ENCODE peak calls at places on chromosomes 3 and 15, in six cellular contexts. U, P, N, S, M and T are unnamed samples. For H3K79me2, the result is how much of the 10 kb centered on the place peaks cover.

GRCh38 chr3:69009559-69010410 is 3.7 kb downstream of the EOGT start:
- DNase-seq in U (no peak), P (no peak), N (peak), S (no peak), M (no peak), T (no peak)

GRCh38 chr3:46670891-46671427 is 22.5 kb downstream of the ALS2CL start:
- DNase-seq in U (peak), P (no peak), N (no peak), S (no peak), M (no peak), T (no peak)

GRCh38 chr15:99983894-99984293 is 250.7 kb upstream of the LYSMD4 start:
- DNase-seq in U (no peak), P (no peak), N (no peak), S (no peak), M (no peak), T (no peak)

GRCh38 chr15:33007295-33007855 is 187.1 kb downstream of the FMN1 start:
- DNase-seq in U (no peak), P (no peak), N (peak), S (no peak), M (no peak), T (no peak)

GRCh38 chr3:193872265-193872753 is 263.6 kb upstream of the HES1 start:
- DNase-seq in U (peak), P (peak), N (peak), S (peak), M (peak), T (peak)

GRCh38 chr3:58161435-58162398 is 49.1 kb downstream of the DNASE1L3 start:
- DNase-seq in U (no peak), P (no peak), N (peak), S (no peak), M (no peak), T (peak)

GRCh38 chr15:80836991-80837390 is 57.8 kb downstream of the CEMIP start:
- DNase-seq in U (no peak), P (no peak), N (no peak), S (no peak), M (no peak), T (no peak)

GRCh38 chr3:62676686-62677271 is 198.4 kb downstream of the CADPS start:
- DNase-seq in U (peak), P (no peak), N (no peak), S (no peak), M (no peak), T (no peak)

GRCh38 chr3:123143669-123144411 is 57.9 kb upstream of the SEC22A start:
- DNase-seq in U (no peak), P (no peak), N (no peak), S (no peak), M (no peak), T (peak)

GRCh38 chr15:68337826-68338225 is 60.3 kb downstream of the FEM1B start:
- DNase-seq in U (no peak), P (no peak), N (no peak), S (no peak), M (no peak), T (no peak)

GRCh38 chr3:57803647-57804081 is 47.6 kb downstream of the SLMAP start:
- DNase-seq in U (no peak), P (peak), N (peak), S (no peak), M (no peak), T (peak)

GRCh38 chr3:43073116-43073835 is 32.6 kb downstream of the POMGNT2 start:
- DNase-seq in U (no peak), P (no peak), N (no peak), S (no peak), M (no peak), T (no peak)

GRCh38 chr3:42270561-42270960 is 4.6 kb upstream of the CCK start:
- DNase-seq in U (no peak), P (no peak), N (no peak), S (no peak), M (no peak), T (no peak)

GRCh38 chr3:149216195-149216869 is 5.3 kb downstream of the CP start:
- DNase-seq in U (peak), P (no peak), N (peak), S (no peak), M (no peak), T (no peak)

GRCh38 chr3:49680493-49681231 is 6.5 kb downstream of the APEH start:
- DNase-seq in U (no peak), P (no peak), N (no peak), S (no peak), M (no peak), T (no peak)

GRCh38 chr3:61574854-61575253 is 13.5 kb downstream of the PTPRG start:
- DNase-seq in U (no peak), P (no peak), N (peak), S (no peak), M (no peak), T (peak)

GRCh38 chr3:109275702-109276293 is 40.5 kb downstream of the DPPA2 start:
- DNase-seq in U (peak), P (no peak), N (peak), S (peak), M (no peak), T (no peak)

GRCh38 chr3:58102976-58103447 is 94.8 kb downstream of the FLNB start:
- DNase-seq in U (no peak), P (no peak), N (no peak), S (no peak), M (no peak), T (no peak)

GRCh38 chr15:70265986-70266385 is 168.3 kb upstream of the TLE3 start:
- DNase-seq in U (no peak), P (no peak), N (no peak), S (no peak), M (no peak), T (no peak)

GRCh38 chr15:70265466-70265978 is 167.8 kb upstream of the TLE3 start:
- DNase-seq in U (no peak), P (no peak), N (no peak), S (no peak), M (peak), T (no peak)

GRCh38 chr15:70266412-70267089 is 168.8 kb upstream of the TLE3 start:
- DNase-seq in U (no peak), P (no peak), N (peak), S (no peak), M (no peak), T (peak)

GRCh38 chr15:70264014-70264492 is 166.3 kb upstream of the TLE3 start:
- DNase-seq in U (peak), P (no peak), N (no peak), S (no peak), M (no peak), T (peak)

DNA sequence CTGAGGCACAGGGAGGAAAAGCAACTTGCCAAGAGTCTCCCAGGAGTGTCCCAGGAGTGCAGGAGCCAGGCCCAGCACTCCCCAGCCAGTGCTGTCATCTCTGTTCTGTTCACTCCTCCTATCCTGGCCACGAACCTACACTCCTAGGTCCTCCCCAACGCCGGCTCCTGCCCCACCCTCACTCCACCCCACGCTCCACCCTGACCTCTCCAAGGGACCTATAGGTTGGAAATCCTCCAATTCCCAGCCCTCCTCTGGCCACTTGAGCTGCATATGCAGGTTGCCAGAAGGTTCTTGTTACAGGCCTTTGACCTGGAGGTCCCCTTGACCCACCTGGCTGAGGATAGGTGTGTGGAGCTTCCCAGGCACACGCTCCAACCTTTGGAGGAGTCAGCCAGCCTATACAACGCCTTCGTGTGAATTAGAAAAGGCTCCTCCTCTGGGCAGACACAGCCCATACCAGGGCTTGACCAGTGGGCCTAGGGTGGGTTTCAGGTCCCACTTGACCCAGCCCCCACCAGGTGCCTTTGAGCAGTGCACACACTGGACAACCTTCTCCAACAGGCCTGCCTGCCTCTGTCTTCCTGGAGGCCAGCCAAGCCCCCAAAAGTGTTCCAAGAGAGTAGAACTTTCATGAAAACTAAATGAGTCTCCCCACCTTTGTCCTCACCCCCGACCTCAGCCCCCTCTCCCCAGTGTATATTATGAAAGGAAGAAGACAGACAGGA is 167.2 kb upstream of the TLE3 start:
- DNase-seq in U (no peak), P (no peak), N (no peak), S (no peak), M (no peak), T (no peak)
- H3K27ac ChIP-seq in U (peak), P (no peak), N (no peak), S (no peak), M (no peak), T (no peak)

DNA sequence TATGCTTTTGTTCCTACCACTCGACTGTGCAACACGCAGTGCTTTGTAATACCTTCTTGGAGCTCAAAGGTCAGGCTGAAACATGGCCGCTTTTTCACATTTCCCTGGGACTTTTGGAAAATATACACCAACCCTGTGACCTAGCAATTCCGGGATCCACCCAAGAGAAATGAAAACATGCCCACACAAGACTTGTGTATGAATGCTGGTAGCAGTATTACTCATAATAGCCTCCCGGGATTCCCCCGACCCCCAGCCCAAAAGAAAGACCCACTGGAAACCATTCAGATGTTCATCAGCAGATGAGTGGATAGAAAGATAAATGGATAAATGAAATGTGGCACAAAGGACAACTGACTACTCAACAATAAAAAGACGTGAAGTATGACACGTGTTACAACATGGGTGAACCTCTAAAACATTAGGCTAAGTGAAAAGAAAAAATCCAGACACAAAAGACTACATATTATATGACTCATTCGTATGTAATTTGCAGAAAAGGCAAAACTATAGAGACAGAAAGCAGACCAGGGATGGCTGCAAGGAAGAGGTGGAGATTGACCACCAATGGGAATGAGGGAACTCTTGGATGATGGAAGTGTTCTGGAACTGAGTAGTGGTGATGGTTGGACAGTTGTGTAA is 104.1 kb downstream of the PGPEP1L start:
- DNase-seq in U (no peak), P (peak), N (peak), S (no peak), M (no peak), T (no peak)
- H3K79me2 ChIP-seq in U (under half), P (under half), N (under half), S (under half), M (under half), T (under half)

DNA sequence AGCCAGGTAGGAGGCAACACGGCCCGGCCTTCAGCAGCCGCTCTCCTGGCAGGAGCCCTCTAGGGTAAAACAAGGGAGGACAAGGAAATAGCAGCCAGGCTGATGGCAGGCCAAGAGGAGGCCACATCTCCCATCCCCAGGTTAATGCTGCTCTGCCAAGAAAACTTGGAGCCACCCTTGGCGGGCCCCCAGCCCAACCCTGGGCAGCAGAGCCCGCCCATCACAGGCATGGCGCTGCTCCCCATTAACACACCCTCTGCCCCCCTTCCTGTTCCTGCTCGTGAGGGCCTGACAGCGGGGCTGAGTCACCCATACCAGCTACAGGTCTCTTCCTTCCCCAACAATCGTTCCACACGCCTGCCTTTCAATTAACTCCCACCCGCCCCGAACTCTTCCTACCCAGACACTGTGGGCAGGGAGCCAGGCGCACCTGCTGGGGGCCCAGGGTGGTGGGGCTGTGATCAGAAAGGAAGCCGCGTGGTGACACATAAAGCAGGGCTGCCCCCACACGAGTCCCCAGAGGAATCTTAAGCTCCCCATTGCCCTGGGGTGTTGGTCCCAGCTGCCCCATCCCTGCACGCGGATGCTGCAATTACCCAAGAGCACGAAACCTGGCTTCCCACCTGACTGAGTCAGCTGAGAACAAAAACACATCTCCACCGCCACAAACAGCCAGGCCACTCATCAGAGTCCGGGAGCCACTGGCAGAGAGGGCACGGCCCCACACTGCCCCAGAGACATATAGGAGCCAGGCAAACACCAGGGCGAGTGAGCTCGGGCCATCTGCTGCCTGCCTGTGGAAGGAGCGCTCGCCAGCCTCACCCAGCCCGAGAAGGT is at the start of gene C15orf62:
- DNase-seq in U (peak), P (peak), N (peak), S (no peak), M (peak), T (peak)
- H3K27ac ChIP-seq in U (peak), P (peak), N (no peak), S (no peak), M (peak), T (peak)

GRCh38 chr15:70742928-70743327 is 20.4 kb downstream of the UACA start:
- DNase-seq in U (no peak), P (no peak), N (peak), S (no peak), M (no peak), T (no peak)

GRCh38 chr15:70741107-70741511 is 22.2 kb downstream of the UACA start:
- DNase-seq in U (no peak), P (no peak), N (peak), S (no peak), M (no peak), T (peak)

DNA sequence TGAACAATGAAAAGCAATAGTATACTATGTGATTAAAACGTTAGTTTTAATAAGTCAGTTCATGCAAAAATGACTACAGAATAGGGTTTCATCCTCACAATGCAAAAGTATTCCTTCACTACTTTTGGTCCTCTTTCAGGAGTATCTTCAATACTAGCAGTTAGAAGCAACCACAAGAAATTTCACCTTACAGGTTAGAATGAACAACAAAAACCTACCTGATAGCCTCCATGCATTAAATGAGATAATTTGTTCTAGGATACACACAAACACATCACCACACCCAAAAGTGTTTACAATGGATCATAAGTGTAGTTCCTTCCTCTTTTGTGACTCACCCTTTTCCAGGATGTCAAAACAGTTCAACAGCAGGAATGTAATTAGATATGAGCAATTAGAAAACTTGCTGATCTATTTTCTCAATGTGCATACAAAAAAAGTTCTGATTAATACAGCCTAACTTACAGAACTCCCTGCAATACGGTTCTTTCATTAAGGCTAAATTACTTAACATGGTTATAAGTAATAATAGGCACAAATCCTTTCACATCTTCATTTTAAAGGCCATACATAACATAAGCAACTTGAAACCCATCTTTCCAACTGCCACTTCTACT is 21.6 kb downstream of the UACA start:
- DNase-seq in U (no peak), P (no peak), N (peak), S (no peak), M (no peak), T (peak)
- H3K79me2 ChIP-seq in U (half or more), P (under half), N (half or more), S (under half), M (under half), T (under half)

DNA sequence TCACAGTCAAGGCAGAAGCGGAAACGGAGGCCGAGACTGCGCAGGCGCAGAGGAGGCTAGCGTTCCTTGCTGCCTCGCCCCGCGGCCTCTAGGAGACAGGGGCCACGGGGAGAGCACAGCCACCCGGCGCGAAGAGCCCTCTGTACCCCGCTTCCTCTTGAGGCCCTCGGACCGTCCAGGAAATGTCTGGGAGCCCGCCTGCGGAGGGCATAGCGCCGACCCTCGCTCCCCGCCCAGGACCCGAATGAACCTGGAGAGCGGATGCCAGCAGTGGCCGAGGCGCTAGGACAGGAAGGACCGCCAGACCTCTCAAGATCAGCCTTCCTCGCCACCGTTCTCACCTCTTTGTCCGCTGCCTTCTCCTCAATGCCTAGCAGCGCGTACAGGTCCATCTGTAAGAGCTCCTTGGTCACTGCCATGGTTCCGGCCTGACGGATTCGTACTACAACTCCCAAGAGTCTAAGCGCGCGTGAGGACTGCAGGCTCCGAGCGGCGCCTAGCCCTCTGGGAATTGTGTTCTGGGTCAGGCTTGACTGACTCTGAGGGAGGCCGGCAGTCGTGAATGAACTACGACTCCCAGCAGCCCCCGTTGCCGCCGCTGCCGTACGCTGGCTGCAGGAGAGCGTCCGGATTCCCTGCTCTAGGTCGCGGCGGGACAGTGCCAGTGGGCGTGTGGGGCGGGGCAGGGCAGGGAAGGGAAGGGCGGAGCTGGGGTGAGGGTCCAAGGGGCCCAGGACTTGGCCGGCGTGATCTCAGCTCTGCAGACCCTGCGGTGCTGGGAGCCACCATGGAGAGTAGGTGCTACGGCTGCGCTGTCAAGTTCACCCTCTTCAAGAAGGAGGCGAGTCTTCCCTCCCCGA is at the start of the genes DNAJC17 and ZFYVE19:
- DNase-seq in U (peak), P (peak), N (peak), S (peak), M (peak), T (peak)
- H3K27ac ChIP-seq in U (peak), P (peak), N (peak), S (peak), M (peak), T (peak)

DNA sequence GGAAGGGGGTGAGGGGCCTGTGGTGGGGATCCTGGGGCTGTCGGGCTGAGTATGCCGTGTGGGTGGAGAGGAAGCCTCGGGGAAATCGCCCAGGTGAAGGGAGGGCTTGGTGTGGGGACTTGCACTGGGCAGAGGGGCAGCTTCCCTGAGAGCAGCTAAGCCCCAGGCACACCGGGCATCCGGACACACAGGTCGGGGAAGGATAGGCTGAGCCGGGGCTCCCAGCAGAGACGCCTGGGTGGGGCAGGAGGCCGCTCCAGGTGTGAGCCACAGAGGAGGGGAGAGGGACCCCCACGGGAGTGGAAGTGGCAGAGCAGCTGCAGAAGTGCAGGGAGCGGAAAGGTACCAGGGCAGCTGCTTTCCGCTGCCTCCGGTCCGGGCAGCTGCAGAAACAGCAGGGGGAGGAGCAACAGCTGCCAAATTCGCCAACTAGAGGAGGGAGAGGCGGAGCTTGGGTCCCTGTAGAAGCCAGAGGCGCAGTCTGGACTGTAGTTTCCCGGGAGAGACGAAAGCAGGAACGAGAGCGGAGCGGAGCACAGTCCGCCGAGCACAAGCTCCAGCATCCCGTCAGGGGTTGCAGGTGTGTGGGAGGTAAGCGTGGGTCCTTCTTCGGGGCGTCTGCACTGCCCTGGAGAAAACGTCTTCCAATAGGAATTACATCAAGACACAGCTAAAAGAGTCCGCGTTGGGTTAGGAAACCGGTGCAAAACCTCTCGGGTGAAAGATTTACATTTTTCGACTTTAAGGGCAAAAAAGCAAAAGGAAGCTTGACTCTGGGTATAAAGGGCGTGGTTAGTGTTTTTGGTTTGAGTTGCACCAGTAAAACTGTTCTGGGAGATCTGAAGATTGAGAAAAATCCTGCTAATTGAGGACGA is at the start of gene SERPINI1:
- DNase-seq in U (peak), P (peak), N (peak), S (peak), M (peak), T (peak)
- H3K79me2 ChIP-seq in U (under half), P (under half), N (under half), S (half or more), M (half or more), T (under half)